ENCODE peak calls at places on chromosomes 13 and 19, in eight cellular contexts. V is GM20000, M is astrocyte of the spinal cord, R is choroid plexus epithelial cell, L is thoracic aorta, B is stomach, T is fibroblast of pulmonary artery, A is NB4. H is an unnamed sample.

GRCh38 chr13:71021810-71022422 is 845.1 kb downstream of the DACH1 start:
- DNase-seq in V (no peak), B (no peak), A (no peak), L (no peak), T (no peak), R (no peak), M (no peak), H (no peak)

GRCh38 chr19:9914315-9915207 is 21.8 kb downstream of the OLFM2 start:
- DNase-seq in T (peak; percentile 78), M (peak; percentile 80), V (peak; percentile 89), A (peak; percentile 97), B (peak; percentile 72), L (no peak), R (peak; percentile 79), H (peak; percentile 76)

GRCh38 chr19:19434483-19435045 is 29.1 kb downstream of the GATAD2A start:
- DNase-seq in B (no peak), L (no peak), V (no peak), M (no peak), A (no peak), R (peak; percentile 30), T (peak; percentile 84), H (no peak)

GRCh38 chr13:76210262-76210661 is 574.1 kb downstream of the LMO7 start:
- DNase-seq in M (no peak), T (no peak), R (peak; percentile 9), B (no peak), L (no peak), V (no peak), A (no peak), H (no peak)

GRCh38 chr19:47509973-47510372 is 4.9 kb downstream of the NAPA start:
- DNase-seq in L (peak; percentile 40), B (peak; percentile 67), T (no peak), R (no peak), V (no peak), A (no peak), M (no peak), H (no peak)

GRCh38 chr19:38034153-38034835 is 127.3 kb downstream of the SIPA1L3 start:
- DNase-seq in L (no peak), B (no peak), V (peak; percentile 32), T (peak; percentile 34), R (peak; percentile 75), M (peak; percentile 87), A (peak; percentile 90), H (peak; percentile 38)

GRCh38 chr13:61156753-61157152 is 258.9 kb downstream of the PCDH20 start:
- DNase-seq in L (no peak), V (no peak), T (peak; percentile 34), M (no peak), B (no peak), A (peak; percentile 34), R (no peak), H (no peak)

GRCh38 chr19:36488816-36489138 is 584 bp downstream of the ZNF566 start:
- DNase-seq in V (peak; percentile 49), B (no peak), R (no peak), T (no peak), L (no peak), M (peak; percentile 2), A (peak; percentile 56), H (no peak)

GRCh38 chr13:109734002-109734785 is 52.2 kb downstream of the IRS2 start:
- DNase-seq in B (no peak), L (no peak), R (no peak), M (no peak), A (no peak), T (no peak), V (no peak), H (no peak)

GRCh38 chr13:80340643-80341097 is 256 bp downstream of the SPRY2 start:
- DNase-seq in L (no peak), B (no peak), M (peak; percentile 67), A (peak; percentile 88), R (peak; percentile 79), T (peak; percentile 81), V (peak; percentile 40), H (no peak)

GRCh38 chr13:36224730-36225129 is 10.4 kb upstream of the SOHLH2 start:
- DNase-seq in B (no peak), L (no peak), A (no peak), T (no peak), V (no peak), M (no peak), R (no peak), H (no peak)

GRCh38 chr13:21079761-21080730 is 18.7 kb upstream of the LATS2 start:
- DNase-seq in A (peak; percentile 85), R (peak; percentile 89), M (peak; percentile 88), L (no peak), V (no peak), B (no peak), T (peak; percentile 92), H (no peak)

DNA sequence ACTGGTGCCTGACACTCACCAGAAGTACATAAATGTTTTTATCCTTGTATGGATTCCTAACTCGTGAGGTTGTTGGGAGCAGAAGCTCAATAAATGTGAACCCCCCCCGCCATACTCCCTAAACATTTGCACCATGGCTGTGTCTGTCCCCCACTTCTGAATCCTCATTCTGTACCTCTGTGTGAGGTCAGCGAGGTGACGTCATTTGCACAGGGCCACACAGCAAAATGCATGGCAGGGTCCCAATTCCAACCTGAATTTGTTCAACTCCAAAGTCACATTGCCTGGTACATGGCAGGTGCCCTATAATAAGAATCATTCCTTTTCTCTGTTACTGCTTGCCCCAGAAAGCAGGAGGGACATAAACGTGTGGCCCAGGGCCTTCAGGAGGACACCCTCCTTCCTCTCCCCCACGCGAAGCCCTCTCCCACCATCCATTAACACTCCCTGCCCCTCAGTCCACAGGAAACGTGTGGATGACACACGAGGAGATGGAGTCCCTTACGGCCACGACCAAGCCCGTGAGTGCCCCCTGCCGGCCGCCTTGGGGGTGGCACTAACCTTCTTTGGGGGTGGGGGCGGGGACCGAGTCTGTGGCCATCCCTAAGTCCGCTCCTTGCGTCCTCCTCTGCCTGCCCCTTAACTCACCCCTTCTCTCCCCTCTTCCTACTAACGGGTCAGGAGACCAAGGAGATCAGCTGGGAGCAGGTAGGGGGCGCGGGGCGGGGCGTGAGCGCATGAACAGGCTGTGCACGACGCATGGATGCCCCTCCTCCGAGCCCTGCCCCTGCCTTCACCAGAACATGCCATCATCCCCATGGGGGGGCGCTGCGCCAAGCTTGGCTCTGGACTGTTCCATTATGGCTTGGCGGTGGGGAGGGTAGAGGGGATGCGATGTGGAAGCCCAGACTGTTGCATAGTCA is 9.4 kb downstream of the HRC start:
- DNase-seq in L (no peak), R (peak; percentile 86), T (peak; percentile 78), V (peak; percentile 88), A (peak; percentile 78), M (peak; percentile 75), B (peak; percentile 87), H (peak; percentile 86)
- TF ChIP-seq CTCF in L (peak; percentile 92), R (peak; percentile 85), T (peak; percentile 73), V (peak; percentile 72), A (peak; percentile 79), M (peak; percentile 90), B (no peak), H (peak; percentile 96)

GRCh38 chr19:45553464-45553863 is 31.1 kb downstream of the OPA3 start:
- DNase-seq in V (no peak), L (no peak), R (no peak), M (no peak), T (no peak), A (no peak), B (peak; percentile 68), H (peak; percentile 73)
- TF ChIP-seq CTCF in V (no peak), L (no peak), R (no peak), M (no peak), T (no peak), A (no peak), B (no peak), H (no peak)

DNA sequence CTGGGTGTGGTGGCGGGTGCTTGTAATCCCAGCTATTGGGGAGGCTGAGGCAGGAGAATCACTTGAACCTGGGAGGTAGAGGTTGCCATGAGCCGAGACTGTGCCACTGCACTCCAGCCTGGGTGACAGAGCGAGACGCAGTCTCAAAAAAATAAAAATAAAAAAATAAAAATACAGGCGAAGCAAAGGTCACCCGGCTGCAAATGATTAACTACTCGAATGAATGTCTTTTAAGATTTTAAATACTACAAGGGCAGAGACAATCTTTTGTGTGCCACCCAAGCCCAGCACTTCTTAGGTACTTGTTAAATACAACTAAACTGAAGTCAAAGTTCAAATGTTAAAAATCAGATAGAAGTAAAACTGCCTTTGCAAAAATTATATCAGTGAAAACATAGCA is 6.7 kb downstream of the LNX2 start:
- DNase-seq in L (no peak), R (no peak), M (no peak), A (no peak), V (no peak), B (no peak), T (no peak), H (no peak)
- TF ChIP-seq CTCF in L (no peak), R (no peak), M (no peak), A (no peak), V (no peak), B (no peak), T (no peak), H (no peak)

GRCh38 chr13:111531505-111531904 is 211.1 kb downstream of the TEX29 start:
- DNase-seq in B (no peak), L (no peak), A (peak; percentile 52), T (peak; percentile 3), V (no peak), M (no peak), R (peak; percentile 20), H (no peak)
- TF ChIP-seq CTCF in B (no peak), L (no peak), A (peak; percentile 11), T (no peak), V (no peak), M (no peak), R (peak; percentile 7), H (no peak)

GRCh38 chr19:6717036-6717435 is 3.4 kb downstream of the C3 start:
- DNase-seq in B (no peak), V (no peak), T (no peak), L (no peak), R (no peak), M (no peak), A (no peak), H (no peak)
- TF ChIP-seq CTCF in B (no peak), V (no peak), T (no peak), L (no peak), R (peak; percentile 20), M (no peak), A (no peak), H (no peak)

DNA sequence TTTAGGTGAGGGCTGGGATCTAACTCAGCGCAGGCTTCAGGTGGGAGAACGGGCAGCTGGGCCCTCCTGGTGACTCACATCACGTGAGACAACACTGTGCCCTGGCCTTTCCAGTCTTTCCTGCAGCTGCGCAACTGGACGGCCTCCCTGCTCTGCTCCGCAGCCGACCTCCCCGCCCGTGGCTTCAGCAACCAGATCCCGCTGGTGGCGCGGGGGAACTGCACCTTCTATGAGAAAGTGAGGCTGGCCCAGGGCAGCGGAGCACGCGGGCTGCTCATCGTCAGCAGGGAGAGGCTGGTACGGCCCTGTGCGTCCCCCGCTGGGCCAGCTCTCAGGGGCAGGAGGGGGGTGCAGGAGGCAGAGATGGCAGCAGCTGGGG is 8.8 kb downstream of the SPPL2B start:
- DNase-seq in R (peak; percentile 74), A (no peak), V (no peak), B (no peak), T (peak; percentile 69), L (no peak), M (peak; percentile 63), H (no peak)
- TF ChIP-seq CTCF in R (peak; percentile 46), A (no peak), V (no peak), B (no peak), T (peak; percentile 29), L (no peak), M (peak; percentile 46), H (no peak)